ENCODE peak calls at places on chromosomes 1 and 21, in four cellular contexts. R is HepG2, L is K562, C is SK-N-SH. Z is an unnamed sample.

GRCh38 chr1:24606296-24606605 is 36.9 kb upstream of the SRRM1 start:
- DNase-seq in R (no peak), L (no peak), C (no peak), Z (no peak)

GRCh38 chr1:226276077-226276682 is 32.8 kb downstream of the LIN9 start:
- DNase-seq in R (no peak), L (no peak), C (no peak), Z (no peak)

GRCh38 chr1:181033799-181034391 is at the start of gene MR1:
- DNase-seq in R (peak; percentile 78), L (peak; percentile 90), C (peak; percentile 42), Z (no peak)

GRCh38 chr1:16173447-16174260 is 17.8 kb upstream of the EPHA2 start:
- DNase-seq in R (no peak), L (no peak), C (no peak), Z (no peak)

GRCh38 chr1:239997160-239997514 is 94.5 kb upstream of the FMN2 start:
- DNase-seq in R (no peak), L (no peak), C (no peak), Z (no peak)

GRCh38 chr1:209086486-209087192 is 496.9 kb upstream of the CAMK1G start:
- DNase-seq in R (no peak), L (no peak), C (no peak), Z (no peak)

GRCh38 chr1:1068374-1069060 is 5.6 kb downstream of the RNF223 start:
- DNase-seq in R (no peak), L (peak; percentile 51), C (no peak), Z (peak; percentile 57)

GRCh38 chr1:224731633-224732032 is 115.5 kb downstream of the CNIH3 start:
- DNase-seq in R (no peak), L (no peak), C (no peak), Z (no peak)

GRCh38 chr1:87113313-87113712 is 198.9 kb downstream of the HS2ST1 start:
- DNase-seq in R (no peak), L (no peak), C (no peak), Z (no peak)

GRCh38 chr21:36981049-36981391 is 14.6 kb upstream of the HLCS start:
- DNase-seq in R (no peak), L (no peak), C (no peak), Z (no peak)

GRCh38 chr1:169918927-169919326 is 25.2 kb upstream of the SCYL3 start:
- DNase-seq in R (no peak), L (no peak), C (no peak), Z (no peak)

GRCh38 chr1:91651671-91652071 is 151.0 kb downstream of the CDC7 start:
- DNase-seq in R (no peak), L (peak; percentile 64), C (no peak), Z (peak; percentile 17)

GRCh38 chr1:154589780-154590179 is 18.2 kb downstream of the ADAR start:
- DNase-seq in R (no peak), L (no peak), C (no peak), Z (no peak)

GRCh38 chr1:229344139-229344538 is 1.3 kb upstream of the CCSAP start:
- DNase-seq in R (no peak), L (no peak), C (no peak), Z (no peak)

GRCh38 chr1:229342902-229343587 is at the start of gene CCSAP:
- DNase-seq in R (peak; percentile 19), L (peak; percentile 78), C (no peak), Z (peak; percentile 51)

GRCh38 chr1:229349463-229350385 is 6.9 kb upstream of the CCSAP start:
- DNase-seq in R (no peak), L (peak; percentile 30), C (no peak), Z (no peak)

GRCh38 chr1:229344937-229345684 is 2.3 kb upstream of the CCSAP start:
- DNase-seq in R (no peak), L (no peak), C (no peak), Z (no peak)

DNA sequence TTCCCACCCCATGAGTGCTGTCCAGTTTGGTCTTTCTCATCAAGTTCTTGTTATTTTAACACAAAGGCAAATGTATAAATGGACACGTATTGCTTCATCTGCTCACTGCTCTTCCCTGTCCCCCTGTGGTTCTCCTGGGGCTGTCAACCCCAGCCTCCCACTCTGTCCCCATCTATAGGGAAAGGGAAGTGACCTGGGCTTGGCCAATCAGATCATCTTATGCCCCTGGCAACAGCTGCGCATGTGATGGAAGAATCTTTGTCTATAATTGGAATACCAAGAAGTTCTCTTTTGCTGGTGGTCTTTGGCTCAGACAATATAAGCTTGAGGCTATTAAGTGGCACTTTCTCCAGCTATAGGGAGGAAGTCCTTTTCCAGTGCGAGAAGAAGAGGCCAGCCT is 4.7 kb upstream of the CCSAP start:
- DNase-seq in R (no peak), L (peak; percentile 32), C (no peak), Z (no peak)
- TF ChIP-seq FOXJ3 in R (no peak), L (no peak), C (no peak), Z (no peak)

GRCh38 chr21:38987551-38988210 is 182.0 kb downstream of the ETS2 start:
- DNase-seq in R (no peak), L (no peak), C (no peak), Z (no peak)
- TF ChIP-seq MAX in R (no peak), L (no peak), C (no peak), Z (no peak)

DNA sequence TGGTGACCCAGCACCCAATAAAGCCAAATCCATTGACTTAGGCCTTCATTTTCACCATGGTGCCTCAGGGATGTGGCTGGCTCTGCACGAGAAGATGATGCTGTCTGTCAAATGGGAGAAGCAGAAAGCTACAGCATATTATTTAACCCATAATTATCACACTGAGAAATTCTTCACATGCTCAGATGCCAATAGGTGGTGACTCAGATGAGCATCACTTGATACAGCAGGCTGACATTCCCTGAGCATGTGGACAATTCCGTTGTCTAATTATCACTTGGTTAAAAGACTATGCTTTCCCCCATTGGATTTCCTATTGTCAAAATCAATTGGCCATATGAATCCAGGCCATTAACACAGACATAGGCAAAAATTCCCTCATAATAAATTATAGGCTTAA is 44.0 kb upstream of the HSD3B1 start:
- DNase-seq in R (no peak), L (no peak), C (no peak), Z (no peak)
- TF ChIP-seq FOXJ3 in R (no peak), L (no peak), C (no peak), Z (no peak)

DNA sequence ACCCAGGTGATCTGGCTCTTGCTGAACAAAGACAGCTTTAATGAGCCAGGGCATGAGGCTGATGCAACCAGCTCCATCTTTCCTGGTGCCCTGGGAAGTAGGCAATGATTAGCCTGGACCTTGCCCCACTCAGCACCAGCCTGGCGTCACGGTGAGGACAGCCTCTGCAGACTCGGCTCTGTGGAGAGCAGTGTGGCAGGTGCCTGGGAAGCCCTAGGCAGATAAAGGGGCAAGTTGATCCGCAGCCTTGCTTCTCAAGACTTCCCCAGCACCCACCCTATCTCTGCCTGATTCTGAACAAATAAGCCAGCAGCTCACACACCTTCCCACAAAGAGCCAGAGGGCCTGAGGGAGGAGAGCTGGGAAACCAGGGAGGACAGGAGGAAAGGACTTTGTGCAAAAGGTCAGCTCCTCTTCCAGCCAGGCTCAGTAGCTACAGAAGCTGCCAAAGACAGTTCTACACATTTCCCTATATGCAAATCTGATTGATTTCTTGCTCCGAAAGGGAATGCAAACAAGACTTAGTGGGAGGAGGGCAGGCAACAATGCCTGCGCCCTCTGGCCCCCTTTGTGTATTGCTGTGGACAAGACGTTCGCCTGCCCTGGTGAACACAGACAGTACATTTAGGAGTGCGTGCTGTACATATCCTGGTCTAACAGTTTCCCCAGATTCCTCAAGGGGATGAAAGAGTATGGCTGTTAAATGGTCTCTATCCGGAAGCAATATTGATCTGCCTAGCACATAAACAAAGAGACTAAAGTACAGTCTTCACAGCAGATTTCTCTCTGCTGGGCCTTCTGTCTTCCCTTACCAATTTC is 63.8 kb downstream of the BCAR3 start:
- DNase-seq in R (peak; percentile 94), L (no peak), C (no peak), Z (no peak)
- TF ChIP-seq MAX in R (peak; percentile 39), L (no peak), C (no peak), Z (no peak)

GRCh38 chr1:101410048-101410878 is 173.4 kb downstream of the S1PR1 start:
- DNase-seq in R (no peak), L (no peak), C (no peak), Z (no peak)
- TF ChIP-seq FOXJ3 in R (no peak), L (no peak), C (no peak), Z (no peak)

GRCh38 chr1:147834189-147834588 is 68.4 kb upstream of the GJA8 start:
- DNase-seq in R (no peak), L (no peak), C (no peak), Z (no peak)

GRCh38 chr1:147837845-147838363 is 64.7 kb upstream of the GJA8 start:
- DNase-seq in R (no peak), L (no peak), C (no peak), Z (no peak)

GRCh38 chr1:147840909-147841308 is 61.7 kb upstream of the GJA8 start:
- DNase-seq in R (no peak), L (peak; percentile 61), C (no peak), Z (no peak)

GRCh38 chr1:147834810-147835209 is 67.8 kb upstream of the GJA8 start:
- DNase-seq in R (no peak), L (no peak), C (no peak), Z (no peak)

DNA sequence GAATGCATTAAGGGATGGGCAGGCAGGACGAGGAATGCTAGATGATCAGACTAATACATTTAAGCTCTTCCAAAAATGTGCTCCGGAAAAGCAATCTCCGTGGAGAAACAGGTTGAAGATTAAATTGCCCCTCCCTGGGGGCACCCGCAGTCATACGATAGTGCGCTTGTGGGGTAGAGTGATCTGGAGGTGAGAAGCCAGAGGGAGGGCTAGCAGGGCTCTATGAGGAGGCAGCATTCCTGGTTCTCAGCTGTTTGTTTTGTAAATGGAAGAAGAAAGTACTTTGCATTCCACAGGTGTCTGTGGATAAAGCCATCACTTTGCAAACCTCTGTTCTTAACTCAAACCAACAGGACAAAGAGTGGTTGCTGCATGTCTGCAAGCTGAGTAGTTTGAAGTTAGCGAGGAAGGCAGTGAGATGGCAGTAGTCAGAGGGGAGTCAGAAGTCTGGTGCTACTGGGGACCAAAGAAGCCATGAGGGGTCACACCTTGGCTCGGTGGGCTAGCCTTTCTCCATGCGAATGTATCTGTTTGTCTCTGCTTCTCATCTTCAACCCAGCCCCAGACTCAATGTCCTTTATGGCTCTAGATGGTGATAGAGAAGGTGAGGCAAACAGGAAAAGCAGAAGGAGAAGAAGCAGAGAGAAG is 65.3 kb upstream of the GJA8 start:
- DNase-seq in R (no peak), L (no peak), C (no peak), Z (peak; percentile 57)
- TF ChIP-seq MAX in R (no peak), L (no peak), C (no peak), Z (peak; percentile 70)

DNA sequence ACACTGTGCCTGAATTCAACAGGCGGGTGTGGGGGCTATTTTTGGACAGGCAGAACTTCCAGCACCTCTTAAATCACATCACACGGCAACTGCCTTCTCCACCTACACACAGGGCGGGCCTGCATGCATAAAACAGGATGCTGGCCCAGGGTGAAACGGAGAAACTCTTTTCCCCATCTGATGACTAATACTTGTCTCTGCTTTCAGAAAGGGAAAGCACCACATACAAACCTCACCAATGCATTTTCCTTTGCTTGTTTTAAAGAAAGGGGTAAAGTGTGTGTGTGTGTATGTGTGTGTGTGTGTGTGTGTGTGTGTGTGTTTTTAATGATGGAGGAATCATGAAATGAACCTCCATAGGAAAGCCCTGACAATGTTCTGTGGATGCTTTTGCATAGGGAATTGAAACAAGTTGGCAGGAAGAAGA is 48.5 kb downstream of the SPAG17 start:
- DNase-seq in R (no peak), L (no peak), C (no peak), Z (no peak)
- TF ChIP-seq FOXJ3 in R (no peak), L (no peak), C (no peak), Z (no peak)

GRCh38 chr1:83499998-83500397 is 498.9 kb downstream of the TTLL7 start:
- DNase-seq in R (no peak), L (no peak), C (no peak), Z (no peak)
- TF ChIP-seq MAX in R (no peak), L (no peak), C (no peak), Z (no peak)

GRCh38 chr1:99869723-99870122 is 19.6 kb downstream of the AGL start:
- DNase-seq in R (no peak), L (no peak), C (no peak), Z (no peak)
- TF ChIP-seq FOXJ3 in R (no peak), L (no peak), C (no peak), Z (no peak)

Z was measured in WTC11.